ENCODE peak calls at places on chromosomes 1 and 21, in five cellular contexts. C is AG10803, U is choroid plexus epithelial cell, Y is suprapubic skin, B is PC-3. F is an unnamed sample.

GRCh38 chr1:55154616-55155015 is 60.5 kb downstream of the USP24 start:
- DNase-seq in Y (no peak), B (no peak), C (no peak), U (no peak), F (no peak)

GRCh38 chr1:110214454-110215404 is 4.6 kb downstream of the KCNC4 start:
- DNase-seq in C (peak), U (peak), Y (no peak), B (peak), F (peak)

GRCh38 chr1:22074803-22075202 is 22.3 kb downstream of the CDC42 start:
- DNase-seq in U (no peak), B (no peak), C (no peak), Y (no peak), F (no peak)

GRCh38 chr1:82451191-82451590 is 650.5 kb downstream of the ADGRL2 start:
- DNase-seq in C (no peak), Y (no peak), U (no peak), B (no peak), F (no peak)

GRCh38 chr1:3902111-3902511 is 2.0 kb upstream of the C1orf174 start:
- DNase-seq in B (no peak), U (no peak), Y (peak), C (no peak), F (no peak)

GRCh38 chr1:89566761-89567174 is 42.1 kb downstream of the LRRC8B start:
- DNase-seq in Y (no peak), B (no peak), C (no peak), U (peak), F (peak)

GRCh38 chr1:186391841-186392240 is 16.2 kb downstream of the ODR4 start:
- DNase-seq in U (no peak), B (no peak), C (no peak), Y (no peak), F (no peak)

GRCh38 chr1:172970186-172970585 is 80.6 kb downstream of the TNFSF18 start:
- DNase-seq in U (no peak), Y (no peak), B (peak), C (peak), F (no peak)

GRCh38 chr1:8077602-8078001 is 51.5 kb upstream of the ERRFI1 start:
- DNase-seq in C (no peak), B (no peak), U (no peak), Y (no peak), F (no peak)

GRCh38 chr1:194818674-194819073 is 1632.3 kb upstream of the B3GALT2 start:
- DNase-seq in U (no peak), B (no peak), C (no peak), Y (no peak), F (no peak)

GRCh38 chr1:214718724-214719123 is 115.7 kb downstream of the CENPF start:
- DNase-seq in C (no peak), U (peak), B (peak), Y (no peak), F (peak)

GRCh38 chr1:184141481-184141880 is 90.0 kb downstream of the TSEN15 start:
- DNase-seq in B (no peak), Y (no peak), U (no peak), C (no peak), F (no peak)

GRCh38 chr21:45966995-45967394 is 14.6 kb upstream of the COL6A1 start:
- DNase-seq in U (no peak), C (no peak), B (no peak), Y (no peak), F (no peak)

GRCh38 chr1:9655127-9655723 is 3.7 kb downstream of the PIK3CD start:
- DNase-seq in C (no peak), B (no peak), Y (no peak), U (no peak), F (no peak)

GRCh38 chr1:86865973-86866637 is 47.8 kb downstream of the SELENOF start:
- DNase-seq in C (no peak), B (no peak), U (no peak), Y (no peak), F (no peak)

GRCh38 chr1:110384581-110385321 is 6.1 kb downstream of the SLC16A4 start:
- DNase-seq in B (no peak), U (no peak), C (no peak), Y (no peak), F (no peak)

GRCh38 chr1:152906023-152906565 is 2.3 kb upstream of the IVL start:
- DNase-seq in Y (no peak), U (no peak), C (peak), B (peak), F (no peak)

GRCh38 chr1:221887758-221888157 is 145.9 kb upstream of the DUSP10 start:
- DNase-seq in B (no peak), U (no peak), C (no peak), Y (no peak), F (no peak)

GRCh38 chr1:116918714-116919357 is 9.1 kb downstream of the PTGFRN start:
- DNase-seq in C (no peak), U (no peak), B (peak), Y (no peak), F (no peak)

GRCh38 chr1:226656201-226656600 is 82.9 kb downstream of the ITPKB start:
- DNase-seq in B (no peak), C (no peak), Y (no peak), U (no peak), F (no peak)

GRCh38 chr1:152227310-152227928 is 3.4 kb upstream of the HRNR start:
- DNase-seq in Y (no peak), U (peak), B (peak), C (peak), F (peak)

DNA sequence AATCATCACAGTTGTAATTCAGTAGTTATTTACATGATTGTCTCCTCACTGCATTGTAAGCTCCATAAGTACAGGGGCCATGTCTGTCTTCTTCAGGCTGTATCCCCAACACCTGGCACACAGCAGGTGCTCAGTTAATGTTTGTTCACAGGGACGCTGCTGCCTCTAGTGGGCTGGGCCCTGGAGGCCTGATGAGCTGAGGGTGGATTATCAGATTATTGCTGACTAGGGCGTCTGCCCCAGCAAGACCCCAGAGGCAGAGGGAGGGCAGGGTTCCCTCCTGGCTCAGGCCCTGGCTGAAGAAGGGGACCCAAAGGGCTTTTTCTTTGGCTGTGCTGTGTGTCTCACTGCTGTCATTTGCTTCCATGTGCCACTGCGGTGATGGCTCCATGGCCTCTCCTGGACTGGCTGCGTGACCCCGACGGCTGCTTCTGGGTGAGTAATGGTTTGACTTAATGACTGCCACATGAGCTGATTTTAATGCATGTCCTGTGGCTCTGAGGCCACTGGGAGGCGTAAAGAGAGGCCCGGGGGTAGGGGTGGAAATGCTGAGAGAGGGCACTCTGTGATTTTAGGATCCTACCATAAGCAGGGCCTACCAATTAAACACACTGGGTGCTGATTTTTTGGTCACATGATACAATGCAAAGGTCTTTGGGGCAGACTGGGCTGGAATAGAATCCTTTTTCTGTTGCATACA is 20.8 kb upstream of the EPB41 start:
- DNase-seq in U (peak), Y (no peak), B (peak), C (peak), F (peak)
- TF ChIP-seq CTCF in U (peak), Y (no peak), B (peak), C (peak), F (peak)

GRCh38 chr21:29315155-29315749 is 16.5 kb downstream of the BACH1 start:
- DNase-seq in U (no peak), B (no peak), Y (no peak), C (no peak), F (no peak)

GRCh38 chr21:29311802-29312201 is 13.1 kb downstream of the BACH1 start:
- DNase-seq in Y (no peak), U (no peak), B (no peak), C (no peak), F (no peak)

GRCh38 chr21:29316806-29317205 is 18.1 kb downstream of the BACH1 start:
- DNase-seq in C (no peak), B (no peak), U (no peak), Y (no peak), F (no peak)

GRCh38 chr21:29316029-29316742 is 17.5 kb downstream of the BACH1 start:
- DNase-seq in C (no peak), U (no peak), B (no peak), Y (no peak), F (no peak)

DNA sequence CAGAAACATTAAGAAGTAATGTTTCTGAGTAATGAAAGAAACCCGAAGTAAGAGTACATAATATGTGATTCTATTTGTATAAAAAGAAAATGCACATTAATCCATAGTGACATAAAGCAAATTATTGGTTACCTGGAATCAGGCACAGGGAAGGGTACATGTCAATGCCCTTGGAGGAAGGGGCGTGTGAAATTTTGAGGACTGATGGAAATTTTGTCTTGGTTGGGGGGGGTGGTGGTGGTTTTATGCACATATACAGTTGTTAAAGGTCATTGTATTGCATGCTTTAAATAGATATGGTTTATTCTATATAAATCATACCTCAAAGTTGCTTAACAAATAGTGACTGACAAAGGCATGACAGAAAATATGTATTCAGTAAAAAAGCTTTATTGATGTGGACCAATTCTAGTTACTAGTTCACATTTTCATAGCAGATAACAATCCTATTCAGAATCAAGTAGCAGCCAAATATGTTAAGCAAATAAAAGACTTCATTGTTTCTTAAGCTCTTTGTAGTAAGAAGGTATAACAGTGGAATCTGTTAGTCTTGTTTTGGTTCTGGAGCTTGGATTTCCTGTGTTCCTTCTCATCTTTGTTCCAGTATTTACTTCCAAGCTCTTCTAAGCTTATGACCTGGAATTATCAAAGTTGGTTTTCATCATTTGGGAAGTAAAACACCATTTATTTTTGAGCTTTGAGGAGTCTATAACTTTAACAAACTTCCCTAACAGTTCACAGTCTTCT is 15.1 kb downstream of the BACH1 start:
- DNase-seq in U (no peak), B (no peak), Y (no peak), C (no peak), F (no peak)
- H3K4me3 ChIP-seq in U (no peak), B (no peak), Y (no peak), C (no peak), F (no peak)

GRCh38 chr21:41147096-41147978 is 20.6 kb upstream of the BACE2 start:
- DNase-seq in U (no peak), Y (no peak), B (no peak), C (no peak), F (no peak)
- TF ChIP-seq CTCF in U (no peak), Y (no peak), B (no peak), C (no peak), F (no peak)

DNA sequence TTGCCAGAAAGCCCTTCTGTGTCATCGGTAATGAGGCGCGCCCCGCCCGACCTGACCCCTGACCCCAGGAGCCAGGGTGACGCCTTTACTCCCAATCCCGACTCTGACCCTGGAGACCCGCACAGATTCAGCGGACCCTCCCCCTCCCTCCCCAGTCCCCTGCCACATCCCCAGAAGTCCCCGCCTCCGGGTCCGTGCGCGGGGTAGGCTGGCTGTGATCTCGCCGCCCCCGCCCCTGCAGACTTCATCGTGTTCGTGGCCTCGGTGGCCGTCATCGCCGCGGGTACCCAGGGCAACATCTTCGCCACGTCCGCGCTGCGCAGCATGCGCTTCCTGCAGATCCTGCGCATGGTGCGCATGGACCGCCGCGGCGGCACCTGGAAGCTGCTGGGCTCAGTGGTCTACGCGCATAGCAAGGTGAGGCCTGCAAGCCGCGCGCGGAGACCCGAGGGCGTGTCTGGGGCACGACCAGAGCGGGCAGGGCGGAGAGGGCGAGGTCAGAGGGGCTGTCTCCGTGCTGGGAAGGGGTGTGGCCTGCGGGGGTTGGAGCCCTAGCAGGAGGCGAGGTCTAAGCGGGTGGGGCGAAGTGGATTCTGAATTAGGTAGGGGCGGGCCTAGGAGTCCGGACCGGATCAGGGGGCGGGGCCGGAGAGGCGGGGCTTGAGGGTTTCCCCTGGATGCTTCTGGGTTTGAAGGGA is 34.8 kb downstream of the KCNQ4 start:
- DNase-seq in B (no peak), C (peak), U (peak), Y (peak), F (peak)
- H3K4me3 ChIP-seq in B (no peak), C (peak), U (peak), Y (peak), F (peak)

GRCh38 chr1:71796044-71796443 is 486.3 kb downstream of the NEGR1 start:
- DNase-seq in Y (no peak), U (no peak), C (no peak), B (peak), F (no peak)
- TF ChIP-seq CTCF in Y (no peak), U (no peak), C (no peak), B (no peak), F (no peak)

F was measured in cardiac fibroblast.